ENCODE peak calls at places on chromosomes 6 and 20, in nine cellular contexts. B, Q, I, A, Z, P, D, K and O are unnamed samples.

GRCh38 chr20:63372971-63373885 is 12.1 kb upstream of the CHRNA4 start:
- DNase-seq in B (no peak), Q (no peak), I (no peak), A (no peak), Z (no peak), P (no peak), D (no peak), K (no peak), O (no peak)

GRCh38 chr20:31355981-31356380 is 12.4 kb upstream of the DEFB118 start:
- DNase-seq in B (no peak), Q (no peak), I (no peak), A (no peak), Z (no peak), P (no peak), D (no peak), K (no peak), O (no peak)

GRCh38 chr6:21885532-21886089 is 292.1 kb downstream of the SOX4 start:
- DNase-seq in B (no peak), Q (no peak), I (no peak), A (no peak), Z (peak), P (peak), D (no peak), K (no peak), O (peak)

GRCh38 chr6:26159417-26160273 is 72.4 kb downstream of the HFE start:
- DNase-seq in B (no peak), Q (no peak), I (peak), A (no peak), Z (no peak), P (no peak), D (no peak), K (no peak), O (no peak)

GRCh38 chr20:59884494-59884893 is 48.9 kb downstream of the SYCP2 start:
- DNase-seq in B (no peak), Q (no peak), I (no peak), A (no peak), Z (no peak), P (no peak), D (no peak), K (no peak), O (no peak)

GRCh38 chr6:35497571-35498406 is 910 bp upstream of the TEAD3 start:
- DNase-seq in B (peak), Q (peak), I (peak), A (no peak), Z (peak), P (peak), D (peak), K (peak), O (no peak)

GRCh38 chr6:7143161-7143974 is 35.6 kb downstream of the RREB1 start:
- DNase-seq in B (no peak), Q (no peak), I (peak), A (no peak), Z (no peak), P (no peak), D (peak), K (no peak), O (no peak)

GRCh38 chr6:1701668-1702353 is 92.1 kb downstream of the FOXC1 start:
- DNase-seq in B (no peak), Q (no peak), I (no peak), A (no peak), Z (peak), P (no peak), D (no peak), K (no peak), O (peak)

GRCh38 chr6:170345662-170346061 is 39.1 kb downstream of the FAM120B start:
- DNase-seq in B (no peak), Q (no peak), I (no peak), A (no peak), Z (peak), P (no peak), D (no peak), K (no peak), O (no peak)

GRCh38 chr20:62123450-62124118 is 1.3 kb downstream of the LSM14B start:
- DNase-seq in B (no peak), Q (no peak), I (no peak), A (no peak), Z (peak), P (no peak), D (no peak), K (no peak), O (no peak)

GRCh38 chr6:1337791-1338190 is 25.9 kb downstream of the FOXQ1 start:
- DNase-seq in B (no peak), Q (no peak), I (no peak), A (no peak), Z (no peak), P (no peak), D (no peak), K (peak), O (no peak)

GRCh38 chr6:7846971-7847818 is 63.4 kb downstream of the TXNDC5 start:
- DNase-seq in B (no peak), Q (no peak), I (peak), A (no peak), Z (peak), P (no peak), D (no peak), K (no peak), O (no peak)

GRCh38 chr6:33721529-33721928 is 10.0 kb upstream of the UQCC2 start:
- DNase-seq in B (no peak), Q (no peak), I (no peak), A (no peak), Z (no peak), P (no peak), D (no peak), K (no peak), O (no peak)

GRCh38 chr6:101231606-101232235 is 161.8 kb upstream of the GRIK2 start:
- DNase-seq in B (no peak), Q (no peak), I (no peak), A (no peak), Z (no peak), P (no peak), D (no peak), K (no peak), O (no peak)

GRCh38 chr6:168699631-168700315 is 258.8 kb downstream of the SMOC2 start:
- DNase-seq in B (no peak), Q (no peak), I (no peak), A (no peak), Z (no peak), P (peak), D (no peak), K (peak), O (no peak)

GRCh38 chr6:43948527-43949450 is 178.5 kb downstream of the MRPL14 start:
- DNase-seq in B (no peak), Q (no peak), I (no peak), A (no peak), Z (peak), P (no peak), D (no peak), K (no peak), O (no peak)

GRCh38 chr20:46013826-46014516 is 5.3 kb downstream of the MMP9 start:
- DNase-seq in B (no peak), Q (peak), I (peak), A (no peak), Z (peak), P (no peak), D (peak), K (peak), O (peak)

GRCh38 chr20:5627463-5628050 is 122.6 kb upstream of the SHLD1 start:
- DNase-seq in B (no peak), Q (no peak), I (no peak), A (no peak), Z (no peak), P (no peak), D (no peak), K (no peak), O (no peak)

GRCh38 chr20:16528078-16528477 is 45.2 kb downstream of the KIF16B start:
- DNase-seq in B (no peak), Q (peak), I (peak), A (no peak), Z (peak), P (peak), D (peak), K (no peak), O (peak)

GRCh38 chr6:160667854-160668481 is 3.9 kb upstream of the LPA start:
- DNase-seq in B (no peak), Q (no peak), I (peak), A (no peak), Z (no peak), P (no peak), D (peak), K (no peak), O (peak)

GRCh38 chr20:15396026-15396425 is 1058.6 kb upstream of the FLRT3 start:
- DNase-seq in B (no peak), Q (no peak), I (no peak), A (no peak), Z (no peak), P (no peak), D (no peak), K (no peak), O (no peak)

GRCh38 chr20:57584768-57585461 is 24.0 kb downstream of the PCK1 start:
- DNase-seq in B (no peak), Q (no peak), I (no peak), A (no peak), Z (no peak), P (no peak), D (no peak), K (no peak), O (no peak)

GRCh38 chr20:57585466-57586213 is 24.7 kb downstream of the PCK1 start:
- DNase-seq in B (no peak), Q (no peak), I (no peak), A (no peak), Z (no peak), P (no peak), D (no peak), K (no peak), O (no peak)

GRCh38 chr20:57586943-57587277 is 26.0 kb downstream of the PCK1 start:
- DNase-seq in B (no peak), Q (no peak), I (no peak), A (no peak), Z (no peak), P (no peak), D (no peak), K (no peak), O (no peak)

GRCh38 chr20:57587278-57587988 is 26.5 kb downstream of the PCK1 start:
- DNase-seq in B (no peak), Q (no peak), I (no peak), A (no peak), Z (no peak), P (no peak), D (peak), K (no peak), O (no peak)

GRCh38 chr20:57586370-57586793 is 25.5 kb downstream of the PCK1 start:
- DNase-seq in B (no peak), Q (peak), I (peak), A (no peak), Z (no peak), P (no peak), D (peak), K (no peak), O (no peak)
- TF ChIP-seq POLR2A in B (no peak), Q (no peak), I (no peak), A (no peak), Z (no peak), P (no peak), D (no peak), K (no peak), O (no peak)

DNA sequence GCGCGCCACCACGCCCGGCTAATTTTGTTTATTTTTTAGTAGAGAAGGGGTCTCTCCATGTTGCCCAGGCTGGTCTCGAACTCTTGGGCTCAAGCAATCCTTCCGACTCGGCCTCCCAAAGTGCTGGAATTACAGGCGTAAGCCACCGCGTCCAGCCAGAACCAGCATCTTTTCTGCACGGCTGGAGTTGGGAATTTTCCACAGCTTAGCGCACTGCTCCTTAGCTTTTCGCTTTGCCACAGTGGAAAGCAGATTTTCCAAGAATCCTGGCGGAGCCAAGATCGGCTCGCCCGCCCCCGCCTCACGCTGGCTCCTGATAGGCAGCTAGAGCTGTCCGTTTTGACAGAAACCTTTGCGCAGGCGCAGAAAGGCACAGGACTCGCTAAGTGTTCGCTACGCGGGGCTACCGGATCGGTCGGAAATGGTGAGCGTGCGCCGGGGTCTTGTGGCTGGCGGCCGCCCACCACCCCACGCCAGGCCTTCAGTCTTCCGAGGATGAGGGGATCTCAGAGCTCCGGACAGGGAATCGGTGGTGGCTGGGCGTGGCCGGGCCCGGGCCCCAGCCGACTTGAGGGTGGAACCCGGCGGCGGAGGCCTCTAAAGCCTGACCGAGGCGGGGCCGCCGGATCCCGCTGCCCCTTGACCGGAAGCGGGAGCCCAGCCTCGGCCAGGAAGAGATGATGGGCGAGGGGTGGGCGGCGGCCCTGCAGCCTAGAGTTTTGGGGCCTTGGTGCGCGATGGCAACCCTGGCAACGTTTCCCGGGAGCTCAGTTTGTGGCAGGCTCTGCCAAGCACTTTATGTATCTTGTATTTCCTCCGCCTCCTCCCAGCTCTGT is at the start of gene DYNLRB1:
- DNase-seq in B (peak), Q (peak), I (peak), A (no peak), Z (peak), P (peak), D (peak), K (peak), O (peak)
- TF ChIP-seq POLR2A in B (peak), Q (peak), I (peak), A (peak), Z (peak), P (peak), D (peak), K (no peak), O (peak)

GRCh38 chr20:34876161-34877001 is at the start of gene ACSS2:
- DNase-seq in B (peak), Q (peak), I (peak), A (no peak), Z (peak), P (peak), D (peak), K (peak), O (peak)
- TF ChIP-seq POLR2A in B (peak), Q (peak), I (peak), A (no peak), Z (peak), P (peak), D (peak), K (no peak), O (peak)

DNA sequence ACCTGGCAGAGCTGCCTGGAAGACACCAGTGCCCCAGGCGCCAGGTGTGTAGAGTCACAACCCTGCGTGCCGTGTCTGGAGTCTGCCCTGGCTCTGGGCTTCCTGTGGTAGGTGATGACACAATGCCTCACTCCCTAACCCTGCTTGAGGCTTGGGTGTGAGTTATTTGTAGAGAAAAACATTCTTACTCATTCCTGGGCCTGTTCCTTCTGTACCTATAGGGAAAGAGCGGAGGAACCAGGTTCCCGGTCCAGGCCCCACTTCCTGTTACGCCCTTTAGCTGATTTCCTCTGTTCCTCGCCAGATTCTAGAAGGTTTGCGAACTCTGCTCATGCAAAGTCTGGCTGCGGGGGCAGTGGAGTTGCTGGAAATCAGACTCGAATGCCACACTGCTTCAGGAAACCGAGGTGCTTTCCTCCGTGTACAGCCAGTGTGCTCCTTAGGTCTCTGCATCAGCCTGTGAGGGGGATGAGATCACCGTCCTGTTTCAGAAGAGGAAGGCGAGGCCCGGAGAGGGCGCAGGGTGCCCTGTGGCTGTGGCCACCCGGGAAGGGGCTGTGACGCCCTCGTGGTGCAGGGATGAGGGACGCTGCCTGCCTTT is 67.1 kb upstream of the DUSP22 start:
- DNase-seq in B (no peak), Q (no peak), I (no peak), A (no peak), Z (no peak), P (no peak), D (no peak), K (no peak), O (no peak)
- TF ChIP-seq POLR2A in B (no peak), Q (no peak), I (no peak), A (no peak), Z (no peak), P (no peak), D (no peak), K (no peak), O (no peak)

DNA sequence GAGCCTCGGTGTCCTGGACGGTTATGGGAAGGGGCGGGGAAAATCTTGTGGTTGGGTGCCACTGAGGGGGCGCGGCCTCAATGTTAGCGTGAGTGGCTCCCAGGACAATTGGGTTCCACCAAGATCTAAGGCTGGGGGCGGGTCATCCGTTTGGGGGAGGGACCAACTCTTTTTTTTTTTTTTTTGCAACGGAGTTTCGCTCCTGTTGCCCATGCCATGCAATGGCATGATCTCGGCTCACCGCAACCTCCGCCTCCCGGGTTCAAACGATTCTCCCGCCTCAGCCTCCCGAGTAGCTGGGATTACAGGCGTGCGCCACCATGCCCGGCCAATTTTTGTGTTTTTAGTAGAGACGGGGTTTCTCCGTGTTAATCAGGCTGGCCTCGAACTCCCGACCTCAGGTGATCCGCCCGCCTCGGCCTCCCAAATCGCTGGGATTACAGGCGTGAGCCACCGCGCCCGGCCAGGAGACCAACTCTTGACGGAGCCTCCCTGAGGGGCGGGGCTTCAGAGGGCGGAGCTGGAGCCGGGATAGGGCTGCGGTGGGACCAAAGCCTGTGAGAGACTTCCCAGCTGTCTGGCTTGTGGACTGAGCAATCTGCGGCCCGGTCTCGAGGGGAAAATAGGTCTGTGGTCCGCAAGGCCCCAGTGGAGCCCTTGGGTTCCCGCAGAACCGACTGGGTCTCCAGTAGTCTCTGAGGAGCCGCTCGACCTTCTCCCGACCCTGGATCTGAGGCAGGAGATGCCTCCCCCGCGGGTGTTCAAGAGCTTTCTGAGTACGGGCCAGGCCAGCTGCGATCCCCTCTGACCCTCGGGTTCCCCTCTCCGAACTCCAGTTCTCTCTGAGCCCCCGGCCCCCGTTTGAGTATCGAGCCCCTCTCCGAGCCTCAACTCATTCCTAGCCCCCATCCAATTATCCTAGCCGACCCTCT is 1.1 kb downstream of the SPAG4 start:
- DNase-seq in B (peak), Q (peak), I (peak), A (no peak), Z (peak), P (peak), D (peak), K (peak), O (peak)
- TF ChIP-seq POLR2A in B (no peak), Q (peak), I (peak), A (peak), Z (peak), P (peak), D (peak), K (no peak), O (peak)

GRCh38 chr20:2657241-2657640 is 4.8 kb downstream of the NOP56 start:
- DNase-seq in B (no peak), Q (no peak), I (no peak), A (no peak), Z (no peak), P (no peak), D (no peak), K (no peak), O (no peak)

GRCh38 chr20:2657674-2658073 is 5.2 kb downstream of the NOP56 start:
- DNase-seq in B (no peak), Q (no peak), I (no peak), A (no peak), Z (no peak), P (no peak), D (no peak), K (no peak), O (no peak)

GRCh38 chr20:2656471-2657117 is 4.2 kb downstream of the NOP56 start:
- DNase-seq in B (no peak), Q (no peak), I (no peak), A (no peak), Z (no peak), P (no peak), D (no peak), K (no peak), O (no peak)

GRCh38 chr20:2659547-2659946 is 4.5 kb downstream of the IDH3B start:
- DNase-seq in B (no peak), Q (no peak), I (no peak), A (no peak), Z (no peak), P (no peak), D (no peak), K (no peak), O (no peak)

GRCh38 chr20:2658414-2659354 is 5.3 kb downstream of the IDH3B start:
- DNase-seq in B (no peak), Q (no peak), I (peak), A (no peak), Z (no peak), P (no peak), D (peak), K (no peak), O (no peak)
- TF ChIP-seq POLR2A in B (no peak), Q (peak), I (peak), A (no peak), Z (no peak), P (no peak), D (peak), K (no peak), O (no peak)

DNA sequence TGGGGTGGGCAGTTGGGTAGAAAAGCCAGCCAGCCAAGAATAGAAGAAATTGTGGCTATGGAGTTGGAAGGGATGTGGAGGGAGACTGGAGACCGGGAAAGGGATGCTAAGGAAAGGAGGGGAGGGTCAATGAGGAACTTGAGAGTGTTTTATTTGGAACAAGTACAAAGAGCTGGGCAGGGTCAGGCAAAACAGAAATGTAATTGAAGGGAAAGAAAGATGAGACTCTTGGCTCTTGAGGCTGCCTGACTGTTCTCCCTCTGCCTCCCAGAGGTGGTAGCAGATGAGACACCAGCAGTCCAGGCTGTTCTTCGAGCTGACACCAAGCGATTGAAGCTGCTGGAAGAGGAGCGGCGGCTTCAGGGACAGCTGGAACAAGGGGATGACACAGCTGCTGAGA is 12.7 kb downstream of the ABCF1 start:
- DNase-seq in B (no peak), Q (no peak), I (no peak), A (no peak), Z (no peak), P (no peak), D (no peak), K (no peak), O (no peak)
- TF ChIP-seq POLR2A in B (no peak), Q (no peak), I (no peak), A (no peak), Z (no peak), P (no peak), D (no peak), K (no peak), O (no peak)

GRCh38 chr20:54067606-54068174 is 2.7 kb downstream of the BCAS1 start:
- DNase-seq in B (peak), Q (peak), I (peak), A (no peak), Z (no peak), P (no peak), D (peak), K (no peak), O (peak)
- TF ChIP-seq POLR2A in B (no peak), Q (peak), I (no peak), A (no peak), Z (no peak), P (no peak), D (peak), K (no peak), O (no peak)